ENCODE peak calls at places on chromosomes 7 and 10, in five cellular contexts. J, D, R, H and P are unnamed samples.

GRCh38 chr10:78779339-78779955 is 289.3 kb upstream of the ZMIZ1 start:
- DNase-seq in D (no peak), H (no peak), R (no peak), J (no peak), P (no peak)

GRCh38 chr10:48929413-48929990 is 10.1 kb downstream of the LRRC18 start:
- DNase-seq in J (no peak), R (no peak), H (no peak), D (no peak), P (no peak)

GRCh38 chr10:59229451-59229850 is 53.0 kb downstream of the PHYHIPL start:
- DNase-seq in H (no peak), D (no peak), J (no peak), R (no peak), P (no peak)

GRCh38 chr7:95607477-95608010 is 11.2 kb upstream of the PDK4 start:
- DNase-seq in D (no peak), R (no peak), H (no peak), J (no peak), P (peak)

GRCh38 chr7:106731637-106732036 is 70.7 kb upstream of the CCDC71L start:
- DNase-seq in D (no peak), J (no peak), R (peak), H (no peak), P (no peak)

GRCh38 chr10:129440722-129441316 is 26.2 kb upstream of the MGMT start:
- DNase-seq in H (no peak), D (no peak), R (no peak), J (no peak), P (no peak)

GRCh38 chr7:55574062-55574717 is 1.9 kb upstream of the VOPP1 start:
- DNase-seq in R (peak), D (peak), J (no peak), H (no peak), P (no peak)

GRCh38 chr10:62380002-62380401 is 5.8 kb downstream of the ZNF365 start:
- DNase-seq in D (peak), R (peak), J (no peak), H (no peak), P (peak)

GRCh38 chr7:127582361-127582760 is 3.0 kb downstream of the GCC1 start:
- DNase-seq in H (no peak), D (no peak), J (no peak), R (no peak), P (no peak)

GRCh38 chr10:69321037-69321715 is 42.9 kb downstream of the HK1 start:
- DNase-seq in D (no peak), H (no peak), R (peak), J (no peak), P (no peak)
- H3K4me3 ChIP-seq in D (no peak), H (no peak), R (peak), J (no peak), P (no peak)

GRCh38 chr7:29239638-29240037 is 45.1 kb downstream of the CHN2 start:
- DNase-seq in J (no peak), R (no peak), H (peak), D (no peak), P (peak)
- H3K14ac ChIP-seq in J (no peak), R (no peak), H (no peak), D (no peak), P (peak)

DNA sequence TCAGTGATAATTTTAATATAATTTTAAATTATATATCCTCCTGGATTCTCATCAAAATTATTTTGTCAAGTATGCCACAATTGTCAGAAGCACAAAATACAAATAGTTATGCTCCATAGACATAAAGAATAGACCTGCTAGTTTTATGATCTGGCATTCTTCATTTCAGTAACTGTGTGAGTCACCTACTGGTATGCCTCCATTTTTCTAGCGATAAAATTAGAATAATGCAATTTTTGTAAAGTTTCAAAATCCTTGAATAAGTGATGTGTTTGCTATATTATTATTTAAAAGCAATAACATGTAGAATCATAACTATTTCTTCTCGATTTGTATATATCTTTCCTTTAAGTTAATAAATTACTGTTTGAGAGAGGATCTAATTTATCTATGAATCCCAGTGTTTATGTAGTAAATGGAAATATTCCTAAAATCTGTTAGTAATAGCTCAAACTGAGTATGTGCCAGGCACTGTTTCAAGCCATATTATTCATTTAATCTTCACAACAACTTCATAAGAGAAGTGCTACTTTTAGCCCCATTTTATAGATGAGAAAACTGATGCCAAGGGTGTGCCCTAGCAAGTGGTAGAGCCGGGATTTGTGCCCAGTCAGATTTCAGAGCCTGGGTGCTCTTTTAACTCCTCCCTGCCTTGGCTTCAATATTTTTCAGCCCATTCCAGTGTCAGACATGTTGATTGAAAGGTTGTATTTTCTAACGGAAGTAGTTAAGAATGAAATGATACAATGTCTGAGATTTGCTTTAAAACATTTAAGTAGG is 38.4 kb downstream of the NET1 start:
- DNase-seq in J (no peak), H (no peak), R (no peak), D (no peak), P (peak)
- H3K4me3 ChIP-seq in J (no peak), H (no peak), R (no peak), D (no peak), P (no peak)

DNA sequence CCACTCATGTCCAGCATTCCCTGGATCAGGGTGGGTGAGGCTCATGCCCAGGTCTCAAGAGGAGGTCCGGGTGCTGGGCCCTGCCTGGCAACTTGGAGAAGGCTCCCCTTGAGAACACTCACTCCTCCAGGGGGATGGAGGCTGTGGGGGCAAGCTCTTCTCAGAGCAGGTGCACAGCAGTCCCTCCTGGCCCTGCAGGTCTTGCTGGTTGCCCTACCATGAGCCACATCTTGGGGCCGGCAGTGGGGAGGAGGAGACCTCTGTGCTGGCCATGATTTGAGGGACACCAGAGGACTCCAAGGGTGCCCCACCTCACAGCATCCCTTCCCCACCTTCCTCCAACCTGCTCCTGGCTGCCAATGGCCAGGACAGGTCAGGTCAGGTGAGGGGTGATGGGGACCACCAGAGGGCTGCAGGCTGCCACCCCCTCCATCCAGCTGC is 87.4 kb upstream of the RET start:
- DNase-seq in R (no peak), H (no peak), D (no peak), J (no peak), P (no peak)
- H3K14ac ChIP-seq in R (no peak), H (no peak), D (no peak), J (no peak), P (no peak)

GRCh38 chr10:84412482-84412881 is 84.1 kb downstream of the CCSER2 start:
- DNase-seq in J (no peak), R (no peak), D (no peak), H (no peak), P (no peak)
- H3K4me3 ChIP-seq in J (no peak), R (peak), D (no peak), H (no peak), P (no peak)

GRCh38 chr10:116879817-116880216 is 30.5 kb downstream of the ENO4 start:
- DNase-seq in H (no peak), R (no peak), D (no peak), J (peak), P (no peak)

GRCh38 chr10:116878123-116878522 is 28.8 kb downstream of the ENO4 start:
- DNase-seq in H (no peak), R (no peak), D (no peak), J (no peak), P (no peak)

GRCh38 chr10:116880716-116881440 is 31.6 kb downstream of the ENO4 start:
- DNase-seq in D (no peak), H (no peak), R (peak), J (no peak), P (no peak)

GRCh38 chr10:116886772-116887171 is 37.5 kb downstream of the ENO4 start:
- DNase-seq in J (no peak), D (no peak), H (no peak), R (no peak), P (no peak)

GRCh38 chr10:116882631-116883030 is 33.3 kb downstream of the ENO4 start:
- DNase-seq in R (no peak), D (no peak), J (no peak), H (no peak), P (no peak)
- H3K14ac ChIP-seq in R (no peak), D (no peak), J (no peak), H (no peak), P (no peak)

GRCh38 chr7:80883188-80884025 is 35.4 kb downstream of the SEMA3C start:
- DNase-seq in D (peak), J (no peak), H (no peak), R (peak), P (peak)
- H3K4me3 ChIP-seq in D (no peak), J (no peak), H (no peak), R (no peak), P (no peak)

GRCh38 chr7:5694221-5694754 is 87.2 kb downstream of the RNF216 start:
- DNase-seq in H (no peak), J (no peak), R (peak), D (peak), P (peak)

GRCh38 chr7:5696346-5697100 is 84.9 kb downstream of the RNF216 start:
- DNase-seq in H (no peak), R (no peak), J (no peak), D (no peak), P (no peak)

GRCh38 chr7:5697754-5698487 is 83.5 kb downstream of the RNF216 start:
- DNase-seq in J (no peak), D (no peak), H (no peak), R (peak), P (no peak)

GRCh38 chr7:5695037-5695708 is 86.3 kb downstream of the RNF216 start:
- DNase-seq in J (no peak), H (no peak), R (peak), D (peak), P (no peak)

GRCh38 chr7:5695709-5696345 is 85.6 kb downstream of the RNF216 start:
- DNase-seq in J (no peak), R (peak), D (peak), H (no peak), P (no peak)
- H3K14ac ChIP-seq in J (no peak), R (peak), D (peak), H (no peak), P (peak)